ENCODE peak calls at places on chromosomes 11 and 22, in four cellular contexts. P, F, W and Z are unnamed samples.
A peak's percentile ranks its signal among the peaks of the same experiment; 100 is the strongest.

GRCh38 chr11:105361651-105362050 is 222.1 kb upstream of the CARD18 start:
- DNase-seq in P (no peak), F (peak; percentile 4), W (no peak), Z (peak; percentile 62)

GRCh38 chr22:43101306-43101705 is 9.2 kb upstream of the BIK start:
- DNase-seq in P (no peak), F (no peak), W (no peak), Z (no peak)

GRCh38 chr11:61895046-61895717 is 3.8 kb upstream of the FADS3 start:
- DNase-seq in P (no peak), F (no peak), W (no peak), Z (no peak)

GRCh38 chr11:76801736-76802135 is 18.6 kb downstream of the TSKU start:
- DNase-seq in P (no peak), F (no peak), W (no peak), Z (no peak)

GRCh38 chr11:86955674-86956522 is 703 bp upstream of the FZD4 start:
- DNase-seq in P (peak; percentile 76), F (peak; percentile 88), W (peak; percentile 93), Z (peak; percentile 71)

GRCh38 chr22:28799834-28800307 is 498 bp downstream of the XBP1 start:
- DNase-seq in P (no peak), F (peak; percentile 81), W (peak; percentile 76), Z (peak; percentile 57)

GRCh38 chr11:118095493-118095892 is 8.7 kb upstream of the SMIM35 start:
- DNase-seq in P (no peak), F (no peak), W (no peak), Z (no peak)

GRCh38 chr11:72720047-72720446 is 32.2 kb downstream of the ARAP1 start:
- DNase-seq in P (no peak), F (no peak), W (no peak), Z (no peak)

GRCh38 chr11:115606223-115607220 is 102.3 kb upstream of the CADM1 start:
- DNase-seq in P (no peak), F (no peak), W (no peak), Z (no peak)

GRCh38 chr11:111177037-111177988 is 68.2 kb upstream of the POU2AF2 start:
- DNase-seq in P (no peak), F (no peak), W (no peak), Z (no peak)

GRCh38 chr11:116928845-116929244 is 91.4 kb upstream of the APOA1 start:
- DNase-seq in P (no peak), F (no peak), W (no peak), Z (no peak)

GRCh38 chr11:34521265-34521664 is 7.7 kb upstream of the ELF5 start:
- DNase-seq in P (no peak), F (no peak), W (no peak), Z (no peak)
- H3K4me3 ChIP-seq in P (no peak overlapping the region), F (no peak overlapping the region), W (no peak overlapping the region), Z (no peak overlapping the region)

DNA sequence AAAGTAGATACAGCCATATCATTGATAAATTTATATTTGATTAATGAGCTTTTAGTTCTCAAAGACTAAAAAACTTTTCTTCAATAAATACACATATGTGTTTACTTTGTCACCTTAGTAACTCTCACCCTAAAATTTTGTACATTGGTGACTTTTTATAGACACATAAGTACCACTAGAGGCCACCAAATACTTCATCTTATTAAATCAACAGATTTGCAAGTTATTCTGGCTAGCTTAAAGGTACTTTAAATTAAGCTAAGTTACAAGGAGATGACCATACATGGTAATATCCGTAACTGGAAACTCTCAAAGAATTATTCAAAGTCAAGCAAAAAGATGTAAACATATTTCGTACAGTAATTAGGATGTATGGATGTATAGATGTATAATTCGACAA is 112.2 kb downstream of the SBF2 start:
- DNase-seq in P (peak; percentile 45), F (peak; percentile 25), W (no peak), Z (peak; percentile 26)
- TF ChIP-seq CTCF in P (peak; percentile 38), F (no peak), W (peak; percentile 35), Z (no peak)

GRCh38 chr22:32531228-32531627 is 56.6 kb downstream of the FBXO7 start:
- DNase-seq in P (no peak), F (no peak), W (no peak), Z (no peak)

GRCh38 chr22:32528984-32529982 is 54.7 kb downstream of the FBXO7 start:
- DNase-seq in P (peak; percentile 79), F (peak; percentile 93), W (peak; percentile 91), Z (peak; percentile 83)

GRCh38 chr22:32527756-32528155 is 53.1 kb downstream of the FBXO7 start:
- DNase-seq in P (no peak), F (no peak), W (peak; percentile 24), Z (no peak)

GRCh38 chr22:32531955-32532818 is 57.6 kb downstream of the FBXO7 start:
- DNase-seq in P (no peak), F (peak; percentile 98), W (peak; percentile 63), Z (peak; percentile 73)

DNA sequence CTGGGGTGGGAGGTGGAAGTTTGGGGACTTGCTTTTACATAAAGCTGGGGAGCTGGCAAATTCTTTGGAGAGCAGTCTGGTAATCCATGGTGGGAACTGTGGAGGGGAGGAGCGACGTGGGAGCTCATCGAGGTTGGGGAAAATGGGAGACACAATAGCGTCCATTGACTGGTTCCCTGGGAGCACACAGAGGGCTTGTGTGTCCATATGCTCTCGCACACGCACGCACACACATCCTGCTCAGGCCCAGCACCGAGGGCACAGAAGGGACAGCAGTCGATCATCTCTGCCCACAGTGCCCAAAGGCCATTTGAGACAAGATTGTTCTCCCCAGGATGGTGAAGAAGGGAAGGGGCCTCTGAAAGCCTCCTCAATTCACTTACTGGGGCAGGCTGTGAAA is 53.7 kb downstream of the FBXO7 start:
- DNase-seq in P (no peak), F (no peak), W (no peak), Z (no peak)
- H3K4me3 ChIP-seq in P (no peak overlapping the region), F (no peak overlapping the region), W (no peak overlapping the region), Z (no peak overlapping the region)

GRCh38 chr11:83249972-83250593 is 36.1 kb downstream of the CCDC90B start:
- DNase-seq in P (peak; percentile 58), F (peak; percentile 71), W (peak; percentile 39), Z (peak; percentile 57)
- TF ChIP-seq CTCF in P (peak; percentile 77), F (peak; percentile 61), W (peak; percentile 70), Z (peak; percentile 75)

DNA sequence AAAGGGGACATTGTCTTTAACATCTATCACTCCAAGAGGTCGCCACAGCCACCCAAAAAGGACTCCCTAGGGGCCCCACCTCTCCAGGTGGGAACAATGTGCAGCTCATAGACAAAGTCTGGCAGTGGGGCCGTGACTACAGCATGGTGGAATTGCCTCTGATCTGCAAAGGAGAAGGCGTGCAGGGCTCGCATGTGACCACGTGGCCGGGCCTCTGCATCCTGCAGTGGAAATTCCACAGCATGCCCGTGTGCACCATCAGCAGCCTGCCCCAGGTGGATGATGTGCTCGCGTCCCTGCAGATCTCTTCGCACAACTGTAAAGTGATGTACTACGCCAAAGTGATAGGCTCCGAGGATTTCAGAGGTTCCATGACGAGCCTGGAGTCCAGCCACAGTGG is 18.5 kb downstream of the ALKBH3 start:
- DNase-seq in P (no peak), F (no peak), W (no peak), Z (no peak)
- H3K4me3 ChIP-seq in P (no peak overlapping the region), F (no peak overlapping the region), W (no peak overlapping the region), Z (no peak overlapping the region)

GRCh38 chr11:35461917-35462316 is 42.6 kb upstream of the SLC1A2 start:
- DNase-seq in P (no peak), F (no peak), W (no peak), Z (no peak)

GRCh38 chr11:35466058-35466457 is 46.7 kb upstream of the SLC1A2 start:
- DNase-seq in P (no peak), F (no peak), W (no peak), Z (no peak)

GRCh38 chr11:35463211-35463810 is 44.0 kb upstream of the SLC1A2 start:
- DNase-seq in P (no peak), F (no peak), W (no peak), Z (no peak)

GRCh38 chr11:35458846-35459245 is 39.5 kb upstream of the SLC1A2 start:
- DNase-seq in P (no peak), F (no peak), W (no peak), Z (no peak)

DNA sequence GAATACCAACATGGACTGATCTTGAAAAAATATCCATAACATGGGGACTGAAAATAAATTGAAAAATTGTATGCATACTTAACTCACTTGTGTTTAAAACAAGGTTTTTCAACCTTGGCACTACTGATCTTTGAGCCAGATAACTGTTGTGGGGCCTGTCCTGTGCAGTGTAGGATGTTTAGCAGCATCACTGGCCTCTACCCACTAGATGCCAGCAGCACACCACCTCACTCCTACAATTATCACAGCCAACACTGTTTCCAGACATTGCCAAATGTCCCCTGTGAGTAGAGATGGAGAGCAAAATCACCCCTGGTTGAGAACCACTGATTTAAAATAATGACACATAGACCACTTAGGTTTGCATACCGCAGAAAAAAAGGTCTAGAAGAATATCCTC is 45.0 kb upstream of the SLC1A2 start:
- DNase-seq in P (no peak), F (no peak), W (peak; percentile 16), Z (peak; percentile 16)
- TF ChIP-seq CTCF in P (peak; percentile 35), F (no peak), W (peak; percentile 39), Z (peak; percentile 63)